ENCODE peak calls at places on chromosomes 5 and 9, in five cellular contexts. U, M, G, I and S are unnamed samples.

GRCh38 chr9:546797-547223 is 294.7 kb upstream of the DMRT1 start:
- DNase-seq in U (peak), M (peak), G (no peak), I (no peak), S (no peak)

GRCh38 chr5:154543380-154543779 is 65.4 kb upstream of the HAND1 start:
- DNase-seq in U (no peak), M (no peak), G (no peak), I (no peak), S (no peak)

GRCh38 chr5:102815560-102816324 is 60.6 kb downstream of the PAM start:
- DNase-seq in U (peak), M (no peak), G (no peak), I (no peak), S (no peak)

GRCh38 chr5:38846379-38846967 is 661 bp downstream of the OSMR start:
- DNase-seq in U (no peak), M (peak), G (no peak), I (peak), S (peak)

GRCh38 chr5:83471405-83472212 is at the start of gene VCAN:
- DNase-seq in U (peak), M (peak), G (peak), I (peak), S (peak)

GRCh38 chr9:114388764-114389375 is 1.1 kb upstream of the AKNA start:
- DNase-seq in U (no peak), M (no peak), G (no peak), I (no peak), S (no peak)

GRCh38 chr5:14006823-14007510 is 62.5 kb upstream of the DNAH5 start:
- DNase-seq in U (no peak), M (no peak), G (no peak), I (no peak), S (no peak)

GRCh38 chr5:181283347-181283746 is 22.4 kb upstream of the TRIM52 start:
- DNase-seq in U (no peak), M (no peak), G (no peak), I (no peak), S (no peak)

GRCh38 chr5:56703962-56704361 is 111.4 kb upstream of the MAP3K1 start:
- DNase-seq in U (no peak), M (no peak), G (no peak), I (no peak), S (no peak)

GRCh38 chr9:19429590-19429989 is 20.8 kb downstream of the ACER2 start:
- DNase-seq in U (no peak), M (no peak), G (no peak), I (no peak), S (no peak)

GRCh38 chr9:101514056-101514455 is 19.6 kb upstream of the RNF20 start:
- DNase-seq in U (peak), M (no peak), G (no peak), I (no peak), S (no peak)

GRCh38 chr5:56168066-56168478 is 65.1 kb downstream of the ANKRD55 start:
- DNase-seq in U (peak), M (no peak), G (peak), I (no peak), S (no peak)

GRCh38 chr9:96856363-96857286 is 2.3 kb upstream of the ZNF782 start:
- DNase-seq in U (peak), M (peak), G (peak), I (peak), S (peak)

GRCh38 chr5:116272281-116272941 is 187.6 kb downstream of the COMMD10 start:
- DNase-seq in U (peak), M (no peak), G (peak), I (no peak), S (no peak)

GRCh38 chr5:103993028-103993427 is 430.4 kb upstream of the NUDT12 start:
- DNase-seq in U (no peak), M (no peak), G (no peak), I (no peak), S (no peak)

GRCh38 chr5:92313385-92313784 is 930.3 kb upstream of the ARRDC3 start:
- DNase-seq in U (no peak), M (no peak), G (no peak), I (no peak), S (no peak)

GRCh38 chr5:153523831-153524230 is 33.4 kb downstream of the GRIA1 start:
- DNase-seq in U (peak), M (peak), G (peak), I (no peak), S (no peak)

GRCh38 chr5:175517824-175518450 is 39.6 kb downstream of the SFXN1 start:
- DNase-seq in U (peak), M (no peak), G (peak), I (no peak), S (no peak)

GRCh38 chr5:130715541-130715940 is 449.5 kb downstream of the HINT1 start:
- DNase-seq in U (no peak), M (no peak), G (no peak), I (no peak), S (no peak)

GRCh38 chr5:130724658-130725057 is 440.4 kb downstream of the HINT1 start:
- DNase-seq in U (no peak), M (no peak), G (no peak), I (no peak), S (no peak)

GRCh38 chr5:130720355-130720754 is 444.7 kb downstream of the HINT1 start:
- DNase-seq in U (peak), M (no peak), G (peak), I (no peak), S (peak)
- TF ChIP-seq CTCF in U (peak), M (peak), G (peak), I (no peak), S (peak)

GRCh38 chr9:137034709-137035506 is 3.0 kb upstream of the FUT7 start:
- DNase-seq in U (peak), M (peak), G (peak), I (peak), S (peak)

GRCh38 chr9:137037035-137037434 is 5.1 kb upstream of the FUT7 start:
- DNase-seq in U (no peak), M (no peak), G (no peak), I (no peak), S (no peak)

GRCh38 chr9:137035937-137036336 is 4.0 kb upstream of the FUT7 start:
- DNase-seq in U (no peak), M (no peak), G (no peak), I (peak), S (no peak)

GRCh38 chr9:137034039-137034708 is 2.3 kb upstream of the FUT7 start:
- DNase-seq in U (no peak), M (no peak), G (no peak), I (no peak), S (no peak)

GRCh38 chr9:137035507-137035834 is 3.6 kb upstream of the FUT7 start:
- DNase-seq in U (no peak), M (no peak), G (no peak), I (no peak), S (no peak)
- TF ChIP-seq CTCF in U (no peak), M (no peak), G (no peak), I (no peak), S (no peak)

GRCh38 chr9:70419546-70420266 is 5.2 kb upstream of the KLF9 start:
- DNase-seq in U (peak), M (peak), G (peak), I (peak), S (peak)
- TF ChIP-seq CTCF in U (no peak), M (no peak), G (no peak), I (no peak), S (no peak)

DNA sequence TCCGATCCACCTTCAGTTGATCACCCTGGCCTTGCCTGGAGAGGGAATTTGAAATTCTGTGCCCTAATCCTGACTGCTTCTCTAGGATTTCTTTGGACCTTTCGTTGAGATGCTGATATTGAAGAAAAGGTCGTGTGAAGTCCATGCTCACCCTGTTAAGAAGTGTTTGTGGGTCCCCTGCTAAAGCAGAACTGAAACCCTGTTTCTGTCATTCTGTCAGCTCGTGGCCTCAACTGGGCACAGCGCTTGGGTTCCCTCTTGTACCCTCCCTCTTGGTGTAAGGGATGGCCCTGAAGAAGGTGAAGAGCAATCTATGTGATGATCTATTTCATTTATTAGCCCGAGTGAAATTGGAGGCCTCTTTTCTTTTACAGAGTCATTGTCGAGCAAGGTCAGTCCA is 55.9 kb downstream of the WWC1 start:
- DNase-seq in U (no peak), M (no peak), G (no peak), I (no peak), S (no peak)
- TF ChIP-seq CTCF in U (no peak), M (no peak), G (no peak), I (no peak), S (no peak)

GRCh38 chr9:26669641-26670040 is 223.0 kb downstream of the CAAP1 start:
- DNase-seq in U (no peak), M (no peak), G (no peak), I (peak), S (no peak)
- TF ChIP-seq CTCF in U (no peak), M (no peak), G (no peak), I (no peak), S (no peak)

GRCh38 chr5:158165647-158166046 is 306.7 kb upstream of the CLINT1 start:
- DNase-seq in U (no peak), M (no peak), G (no peak), I (no peak), S (no peak)
- TF ChIP-seq CTCF in U (no peak), M (no peak), G (peak), I (no peak), S (no peak)

GRCh38 chr9:23841304-23841703 is 15.3 kb upstream of the ELAVL2 start:
- DNase-seq in U (no peak), M (no peak), G (no peak), I (no peak), S (no peak)

GRCh38 chr9:23842531-23843129 is 16.6 kb upstream of the ELAVL2 start:
- DNase-seq in U (no peak), M (no peak), G (no peak), I (no peak), S (no peak)
- TF ChIP-seq CTCF in U (no peak), M (no peak), G (no peak), I (no peak), S (no peak)

DNA sequence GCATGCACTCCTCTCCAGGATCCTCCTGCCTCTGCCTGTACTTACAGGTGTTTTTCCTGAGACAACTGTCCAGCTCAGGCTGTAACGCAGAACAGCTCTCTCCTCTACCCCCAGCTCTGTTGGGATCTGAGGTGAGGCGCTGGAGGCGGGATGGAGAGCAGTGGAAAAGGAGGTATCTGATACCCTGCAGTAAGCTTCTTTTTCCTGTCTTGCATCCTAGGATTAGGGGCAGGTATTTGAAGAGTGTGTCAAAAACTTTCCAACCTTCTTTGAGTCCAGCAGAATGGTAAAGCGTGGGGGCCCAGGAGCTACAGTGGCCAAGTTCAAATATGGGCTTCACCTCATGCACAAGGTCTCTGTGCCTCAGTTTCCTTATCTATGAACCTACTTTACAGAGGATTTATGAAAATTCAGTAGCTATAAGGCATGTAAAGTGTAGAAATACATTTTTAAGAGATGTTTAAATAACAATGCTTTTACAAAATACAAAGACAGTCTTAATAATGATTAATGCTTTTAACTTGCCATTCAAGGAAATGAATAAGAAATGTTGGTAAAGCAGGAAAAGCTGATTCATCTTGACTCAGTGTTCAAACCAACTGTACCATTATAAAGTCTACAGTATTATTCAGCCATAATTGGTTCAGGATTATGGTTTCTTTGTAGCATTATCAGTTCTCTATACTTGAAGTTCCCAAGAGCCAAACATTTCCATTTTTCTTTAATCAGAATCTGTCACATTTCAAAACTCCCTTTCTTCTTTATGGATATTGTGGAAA is 26.1 kb downstream of the MAP1B start:
- DNase-seq in U (peak), M (no peak), G (peak), I (no peak), S (no peak)
- TF ChIP-seq CTCF in U (no peak), M (no peak), G (no peak), I (no peak), S (no peak)